ENCODE peak calls at places on chromosome 18, in nine cellular contexts. Q is pancreas; P is effector memory CD4-positive, alpha-beta T cell; W is K562; C is colonic mucosa; G is CD4-positive, alpha-beta T cell; R is aorta; D is lower lobe of right lung; B is AG04450. A is an unnamed sample. For H3K9me3, the result is how much of the 10 kb centered on the place peaks cover.

GRCh38 chr18:57121542-57122112 is 25.3 kb upstream of the BOD1L2 start:
- DNase-seq in P (no peak), C (no peak), B (no peak), Q (no peak), W (no peak), G (no peak), R (no peak), D (no peak), A (no peak)

GRCh38 chr18:73594749-73595148 is 552.9 kb downstream of the FBXO15 start:
- DNase-seq in C (no peak), G (no peak), D (no peak), W (no peak), B (no peak), Q (no peak), R (no peak), P (no peak), A (no peak)

GRCh38 chr18:677951-678363 is 20.5 kb downstream of the TYMS start:
- DNase-seq in G (no peak), Q (no peak), C (no peak), R (no peak), B (no peak), W (no peak), P (no peak), D (no peak), A (no peak)

GRCh38 chr18:39173022-39173421 is 1607.4 kb upstream of the CELF4 start:
- DNase-seq in D (no peak), W (no peak), R (no peak), Q (no peak), G (no peak), P (no peak), C (no peak), B (no peak), A (no peak)

GRCh38 chr18:58668897-58669296 is 2.4 kb upstream of the MALT1 start:
- DNase-seq in P (no peak), C (no peak), R (no peak), B (no peak), G (no peak), Q (no peak), D (no peak), W (no peak), A (no peak)

GRCh38 chr18:79283341-79283879 is 112.3 kb upstream of the NFATC1 start:
- DNase-seq in B (no peak), W (no peak), G (no peak), D (no peak), R (no peak), Q (no peak), P (no peak), C (no peak), A (no peak)

GRCh38 chr18:62996552-62996951 is 281.2 kb downstream of the PHLPP1 start:
- DNase-seq in G (no peak), Q (no peak), P (no peak), C (no peak), D (no peak), R (no peak), W (no peak), B (no peak), A (no peak)

GRCh38 chr18:44943201-44943881 is 262.7 kb downstream of the SETBP1 start:
- DNase-seq in C (no peak), W (no peak), Q (no peak), P (no peak), B (no peak), R (no peak), G (no peak), D (no peak), A (no peak)

GRCh38 chr18:63202814-63203213 is 116.8 kb downstream of the BCL2 start:
- DNase-seq in D (no peak), P (no peak), R (no peak), C (no peak), W (no peak), B (no peak), G (no peak), Q (no peak), A (no peak)

GRCh38 chr18:79698668-79699335 is 19.2 kb downstream of the CTDP1 start:
- DNase-seq in G (no peak), P (no peak), D (peak), Q (no peak), R (no peak), B (peak), W (no peak), C (no peak), A (no peak)

GRCh38 chr18:250685-251084 is 17.2 kb downstream of the THOC1 start:
- DNase-seq in Q (no peak), D (no peak), G (no peak), P (no peak), C (no peak), W (no peak), B (peak), R (no peak), A (no peak)

GRCh38 chr18:23828426-23828825 is 139.2 kb downstream of the LAMA3 start:
- DNase-seq in W (no peak), D (no peak), P (peak), R (no peak), B (no peak), Q (no peak), G (peak), C (no peak), A (peak)

GRCh38 chr18:40935423-40935822 is 1019.6 kb upstream of the PIK3C3 start:
- DNase-seq in G (no peak), R (no peak), C (no peak), W (peak), P (no peak), Q (no peak), B (no peak), D (no peak), A (no peak)

GRCh38 chr18:59275406-59275949 is 2.2 kb upstream of the RAX start:
- DNase-seq in P (no peak), W (no peak), G (no peak), D (no peak), Q (no peak), R (no peak), C (no peak), B (no peak), A (no peak)

GRCh38 chr18:41842886-41843285 is 112.1 kb upstream of the PIK3C3 start:
- DNase-seq in B (no peak), Q (no peak), D (no peak), W (no peak), R (no peak), P (no peak), G (no peak), C (no peak), A (no peak)

GRCh38 chr18:70195014-70195614 is 10.4 kb downstream of the RTTN start:
- DNase-seq in D (no peak), R (no peak), G (no peak), P (no peak), Q (no peak), B (no peak), C (no peak), W (no peak), A (no peak)

GRCh38 chr18:59536181-59536580 is 161.0 kb downstream of the CCBE1 start:
- DNase-seq in C (no peak), B (no peak), D (no peak), Q (no peak), P (no peak), G (no peak), R (no peak), W (no peak), A (no peak)

GRCh38 chr18:11124054-11124453 is 25.3 kb downstream of the PIEZO2 start:
- DNase-seq in P (no peak), Q (no peak), R (no peak), D (no peak), B (no peak), C (no peak), G (no peak), W (no peak), A (no peak)

GRCh38 chr18:74899554-74899953 is 301.9 kb downstream of the ZNF407 start:
- DNase-seq in D (peak), G (no peak), B (no peak), P (no peak), Q (peak), W (no peak), C (no peak), R (peak), A (no peak)

GRCh38 chr18:36933552-36933951 is 104.6 kb downstream of the KIAA1328 start:
- DNase-seq in B (no peak), D (no peak), G (no peak), P (no peak), R (no peak), Q (no peak), W (no peak), C (no peak), A (no peak)

GRCh38 chr18:63439334-63439733 is 17.1 kb upstream of the VPS4B start:
- DNase-seq in P (peak), W (peak), R (no peak), G (peak), D (no peak), B (peak), Q (no peak), C (peak), A (peak)

GRCh38 chr18:42977982-42978595 is 137.4 kb downstream of the RIT2 start:
- DNase-seq in R (no peak), Q (no peak), P (no peak), D (no peak), G (no peak), C (no peak), W (no peak), B (no peak), A (no peak)

GRCh38 chr18:58581265-58581664 is 47.6 kb downstream of the ALPK2 start:
- DNase-seq in R (no peak), C (no peak), Q (no peak), G (no peak), W (no peak), P (no peak), B (peak), D (no peak), A (no peak)

GRCh38 chr18:33573193-33573592 is 4.8 kb upstream of the ASXL3 start:
- DNase-seq in B (no peak), G (no peak), D (no peak), W (no peak), C (no peak), P (no peak), Q (no peak), R (no peak), A (no peak)

GRCh38 chr18:38966846-38967245 is 1401.2 kb upstream of the CELF4 start:
- DNase-seq in C (no peak), R (no peak), D (no peak), B (no peak), P (no peak), G (no peak), W (no peak), Q (no peak), A (no peak)

GRCh38 chr18:7897119-7897518 is 330.0 kb downstream of the PTPRM start:
- DNase-seq in D (no peak), G (no peak), B (no peak), W (no peak), C (no peak), P (no peak), R (no peak), Q (no peak), A (no peak)

GRCh38 chr18:26271917-26272549 is 45.8 kb downstream of the TAF4B start:
- DNase-seq in B (no peak), P (no peak), D (no peak), C (no peak), R (no peak), G (no peak), W (no peak), Q (no peak), A (no peak)

GRCh38 chr18:37529863-37530262 is 35.7 kb downstream of the CELF4 start:
- DNase-seq in D (no peak), W (no peak), P (no peak), Q (no peak), B (no peak), C (no peak), G (no peak), R (no peak), A (no peak)

GRCh38 chr18:61891271-61891670 is 1.5 kb downstream of the RNF152 start:
- DNase-seq in D (no peak), Q (no peak), G (no peak), C (no peak), B (no peak), R (no peak), P (no peak), W (no peak), A (no peak)

GRCh38 chr18:44884446-44884845 is 203.8 kb downstream of the SETBP1 start:
- DNase-seq in R (no peak), G (no peak), C (no peak), P (no peak), B (no peak), W (no peak), D (no peak), Q (no peak), A (no peak)

GRCh38 chr18:59067873-59068272 is 71.8 kb upstream of the SEC11C start:
- DNase-seq in C (peak), G (no peak), Q (no peak), D (no peak), P (no peak), B (no peak), W (no peak), R (no peak), A (no peak)

GRCh38 chr18:69257861-69258458 is 142.7 kb upstream of the DOK6 start:
- DNase-seq in Q (no peak), D (no peak), C (no peak), W (no peak), P (no peak), G (no peak), R (no peak), B (peak), A (no peak)

GRCh38 chr18:7102131-7102530 is 15.5 kb downstream of the LAMA1 start:
- DNase-seq in W (no peak), Q (no peak), D (no peak), C (no peak), P (no peak), G (no peak), B (no peak), R (no peak), A (no peak)

GRCh38 chr18:79788096-79789085 is 9.3 kb upstream of the KCNG2 start:
- DNase-seq in P (no peak), Q (peak), G (no peak), D (peak), C (no peak), R (peak), W (no peak), B (no peak), A (no peak)

GRCh38 chr18:40041951-40042350 is 1913.1 kb upstream of the PIK3C3 start:
- DNase-seq in P (no peak), G (no peak), D (no peak), B (no peak), R (no peak), C (no peak), W (no peak), Q (no peak), A (no peak)

GRCh38 chr18:67771271-67771670 is 254.8 kb upstream of the DSEL start:
- DNase-seq in Q (no peak), G (no peak), R (no peak), C (no peak), B (no peak), P (no peak), W (no peak), D (no peak), A (no peak)

GRCh38 chr18:43625582-43625981 is 348.3 kb upstream of the SYT4 start:
- DNase-seq in D (no peak), B (no peak), P (no peak), Q (no peak), R (no peak), C (no peak), G (no peak), W (no peak), A (no peak)

GRCh38 chr18:74793746-74794145 is 196.1 kb downstream of the ZNF407 start:
- DNase-seq in Q (no peak), R (no peak), C (no peak), D (no peak), G (no peak), W (no peak), B (no peak), P (no peak), A (no peak)

GRCh38 chr18:9021458-9021857 is 81.0 kb upstream of the NDUFV2 start:
- DNase-seq in Q (no peak), C (no peak), D (no peak), G (no peak), W (no peak), P (no peak), B (no peak), R (no peak), A (no peak)

GRCh38 chr18:61900504-61901281 is 7.9 kb upstream of the RNF152 start:
- DNase-seq in W (no peak), Q (no peak), P (no peak), B (no peak), C (no peak), D (no peak), G (no peak), R (no peak), A (no peak)

GRCh38 chr18:31739651-31740050 is 21.0 kb downstream of the SLC25A52 start:
- DNase-seq in R (no peak), W (no peak), B (no peak), Q (no peak), G (no peak), D (no peak), P (no peak), C (no peak), A (no peak)
- H3K9me3 ChIP-seq in R (under half), W (under half), B (under half), Q (under half), G (under half), D (under half), P (under half), C (under half), A (under half)

GRCh38 chr18:71597219-71597618 is 946.9 kb downstream of the CBLN2 start:
- DNase-seq in B (no peak), P (no peak), W (no peak), Q (no peak), G (no peak), C (no peak), R (no peak), D (no peak), A (no peak)

DNA sequence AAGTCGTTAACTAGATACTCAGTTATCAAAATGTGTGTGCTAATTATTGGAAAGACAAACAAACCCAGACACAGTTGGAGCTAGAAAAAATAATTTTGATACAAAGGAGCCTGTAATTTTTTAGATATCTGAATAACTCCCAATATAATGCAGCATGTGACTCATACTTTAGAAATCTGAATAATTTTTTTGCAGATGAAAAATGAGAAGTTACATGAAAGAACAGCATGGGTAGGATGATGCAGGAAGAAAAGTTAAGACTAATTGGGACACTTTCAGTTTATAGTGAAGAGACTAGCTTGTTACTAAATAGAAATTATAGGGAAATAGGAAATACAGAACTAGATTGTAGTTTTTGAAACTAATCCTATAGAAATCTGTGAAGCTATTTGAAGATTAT is 945.8 kb downstream of the CBLN2 start:
- DNase-seq in C (no peak), R (no peak), B (no peak), P (no peak), Q (no peak), D (no peak), W (no peak), G (no peak), A (no peak)
- H3K9me3 ChIP-seq in C (under half), R (under half), B (under half), P (under half), Q (under half), D (under half), W (under half), G (under half), A (under half)

DNA sequence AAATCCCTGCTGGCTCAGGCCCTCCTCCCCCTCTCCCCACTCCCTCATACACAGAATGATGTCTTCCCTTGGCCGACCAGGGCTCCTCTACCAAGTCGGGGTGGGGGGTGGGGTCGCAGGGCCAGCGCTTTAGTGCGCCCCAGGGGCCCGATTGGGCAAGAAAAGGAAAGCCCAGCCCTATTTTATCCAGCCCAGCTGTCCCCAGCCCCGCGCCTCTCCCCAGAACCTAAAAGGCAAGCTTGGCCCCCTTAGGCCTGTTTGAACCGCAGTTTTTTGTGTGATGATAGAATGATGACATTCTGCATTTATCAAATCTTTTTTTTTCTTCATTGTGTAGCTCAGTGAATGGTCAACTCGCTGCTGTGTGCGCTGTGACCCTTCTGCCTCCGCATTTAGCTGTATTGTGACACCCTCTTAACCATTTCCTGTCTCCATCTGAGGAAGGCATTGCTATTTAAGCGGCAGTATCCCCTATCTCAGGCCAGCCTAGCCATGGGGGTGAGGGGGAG is 231.4 kb downstream of the HAUS1 start:
- DNase-seq in C (no peak), Q (no peak), B (no peak), P (no peak), R (peak), W (no peak), G (no peak), D (no peak), A (no peak)
- H3K9me3 ChIP-seq in C (under half), Q (under half), B (under half), P (under half), R (under half), W (under half), G (under half), D (under half), A (under half)

DNA sequence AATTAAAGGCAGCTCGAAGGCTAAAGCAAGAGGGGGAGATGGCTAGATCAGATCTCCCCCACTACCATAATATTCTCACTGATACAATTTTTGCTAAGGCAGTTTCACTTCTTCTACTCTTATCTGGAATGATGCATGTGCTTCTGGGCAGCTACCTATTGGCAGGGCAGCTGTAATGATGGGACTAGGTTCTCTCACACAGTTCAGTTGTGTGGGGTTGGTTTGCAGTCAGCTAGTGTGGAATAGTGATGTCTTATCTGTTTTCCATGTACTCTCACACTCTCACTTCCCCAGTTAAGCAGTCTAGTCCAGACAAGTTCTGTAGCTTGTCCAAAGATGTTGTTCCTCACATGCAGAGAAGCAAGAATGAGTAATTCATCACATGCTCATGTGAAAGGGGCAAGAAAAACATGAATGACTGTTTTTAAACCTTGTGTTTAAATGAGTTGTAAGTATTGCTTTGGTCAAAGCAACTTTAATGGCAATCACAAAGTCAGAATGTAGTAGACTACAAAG is 836.1 kb downstream of the CBLN2 start:
- DNase-seq in B (no peak), G (no peak), R (no peak), C (no peak), Q (no peak), W (no peak), P (no peak), D (no peak), A (no peak)
- H3K9me3 ChIP-seq in B (under half), G (under half), R (under half), C (under half), Q (under half), W (under half), P (under half), D (under half), A (under half)

GRCh38 chr18:55310863-55311262 is 277.1 kb downstream of the TCF4 start:
- DNase-seq in P (no peak), B (no peak), C (no peak), G (no peak), D (no peak), W (no peak), R (no peak), Q (no peak), A (no peak)
- H3K9me3 ChIP-seq in P (under half), B (under half), C (under half), G (under half), D (under half), W (under half), R (under half), Q (under half), A (under half)

A was measured in T-helper 17 cell.